ENCODE peak calls at places on chromosomes 2 and 18, in four cellular contexts. G is GM12878, A is HepG2, E is K562. K is an unnamed sample.

GRCh38 chr2:69798909-69799526 is 30.4 kb upstream of the GMCL1 start:
- DNase-seq in G (no peak), A (no peak), E (peak; percentile 89), K (no peak)

GRCh38 chr2:98617149-98617548 is 8.8 kb downstream of the UNC50 start:
- DNase-seq in G (no peak), A (no peak), E (no peak), K (no peak)

GRCh38 chr18:10072659-10073309 is 159.0 kb downstream of the VAPA start:
- DNase-seq in G (no peak), A (no peak), E (no peak), K (no peak)

GRCh38 chr2:178237488-178238143 is 43.3 kb downstream of the OSBPL6 start:
- DNase-seq in G (no peak), A (no peak), E (no peak), K (no peak)

GRCh38 chr2:189171956-189172609 is 7.5 kb downstream of the COL5A2 start:
- DNase-seq in G (no peak), A (no peak), E (no peak), K (no peak)

GRCh38 chr2:63886445-63886844 is 44.7 kb downstream of the UGP2 start:
- DNase-seq in G (no peak), A (no peak), E (no peak), K (no peak)

GRCh38 chr18:5285326-5285725 is 10.2 kb downstream of the ZBTB14 start:
- DNase-seq in G (no peak), A (no peak), E (no peak), K (no peak)

GRCh38 chr2:201959626-201960025 is 74.0 kb upstream of the FZD7 start:
- DNase-seq in G (no peak), A (no peak), E (no peak), K (no peak)

GRCh38 chr18:61470111-61470673 is 137.0 kb downstream of the CDH20 start:
- DNase-seq in G (no peak), A (no peak), E (no peak), K (no peak)

GRCh38 chr2:231925303-231926179 is 655 bp downstream of the NPPC start:
- DNase-seq in G (no peak), A (peak; percentile 73), E (peak; percentile 77), K (peak; percentile 88)

GRCh38 chr2:72128843-72129227 is 18.8 kb downstream of the CYP26B1 start:
- DNase-seq in G (no peak), A (no peak), E (no peak), K (no peak)

GRCh38 chr2:65377556-65378307 is 54.7 kb downstream of the SPRED2 start:
- DNase-seq in G (no peak), A (no peak), E (peak; percentile 53), K (no peak)

GRCh38 chr2:157777425-157777824 is 98.7 kb downstream of the ACVR1 start:
- DNase-seq in G (no peak), A (peak; percentile 55), E (peak; percentile 60), K (peak; percentile 36)

GRCh38 chr2:239828192-239828972 is 196.8 kb downstream of the NDUFA10 start:
- DNase-seq in G (no peak), A (no peak), E (no peak), K (no peak)

GRCh38 chr18:48136051-48136543 is 205.6 kb upstream of the SMAD2 start:
- DNase-seq in G (no peak), A (no peak), E (no peak), K (no peak)

GRCh38 chr2:240465765-240466578 is 30.5 kb downstream of the GPC1 start:
- DNase-seq in G (no peak), A (no peak), E (no peak), K (no peak)

GRCh38 chr18:13425357-13426095 is 207.0 kb downstream of the LDLRAD4 start:
- DNase-seq in G (no peak), A (no peak), E (no peak), K (no peak)

GRCh38 chr18:70263336-70263735 is 25.5 kb upstream of the SOCS6 start:
- DNase-seq in G (no peak), A (no peak), E (no peak), K (no peak)

GRCh38 chr2:74834806-74835755 is 1.2 kb downstream of the HK2 start:
- DNase-seq in G (no peak), A (peak; percentile 55), E (peak; percentile 71), K (peak; percentile 95)

GRCh38 chr2:101223814-101224231 is 28.9 kb upstream of the CNOT11 start:
- DNase-seq in G (peak; percentile 97), A (no peak), E (no peak), K (no peak)

GRCh38 chr2:179454443-179455218 is 190.0 kb upstream of the SESTD1 start:
- DNase-seq in G (no peak), A (peak; percentile 23), E (no peak), K (no peak)

GRCh38 chr18:22348521-22349316 is 69.0 kb downstream of the CTAGE1 start:
- DNase-seq in G (no peak), A (no peak), E (no peak), K (peak; percentile 64)

GRCh38 chr2:240604291-240604938 is 17.9 kb downstream of the CAPN10 start:
- DNase-seq in G (no peak), A (peak; percentile 96), E (peak; percentile 88), K (peak; percentile 71)

DNA sequence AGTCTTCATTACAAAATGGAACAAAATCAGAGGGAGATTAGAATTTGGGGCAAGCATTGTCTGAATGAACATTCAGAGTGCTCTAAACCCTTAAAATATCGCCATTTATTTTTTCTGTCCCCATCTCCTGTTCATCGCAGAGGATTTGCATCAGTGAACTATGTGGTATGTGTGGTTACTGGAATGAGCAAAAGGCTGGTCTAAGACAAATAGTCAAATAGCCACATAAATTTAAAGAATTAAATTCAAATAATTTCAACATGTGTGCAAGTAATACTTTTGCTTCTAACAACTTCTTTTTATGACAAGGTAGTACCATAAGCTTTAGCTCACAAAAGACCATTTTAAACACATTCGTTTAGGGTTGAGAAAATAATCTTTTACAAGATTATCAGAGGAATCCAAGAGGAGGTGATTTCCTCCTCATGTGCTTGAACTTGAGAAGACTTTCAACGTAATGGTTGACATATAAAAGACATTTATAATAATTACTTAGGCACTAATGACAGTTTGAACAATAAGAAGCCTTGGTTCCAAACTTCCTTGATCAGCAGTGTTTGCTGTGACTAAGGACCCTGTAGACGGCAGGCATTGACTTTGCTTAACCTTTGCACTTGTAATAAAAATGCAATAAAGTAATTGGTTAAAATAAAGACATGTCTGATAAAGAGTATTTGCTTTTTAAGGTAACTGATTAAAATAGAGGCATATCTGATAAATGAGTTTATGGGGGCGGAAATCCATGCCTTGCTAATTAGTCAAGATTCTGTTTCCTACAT is 82.4 kb upstream of the ST8SIA3 start:
- DNase-seq in G (no peak), A (no peak), E (no peak), K (no peak)
- TF ChIP-seq ETV6 in G (no peak), A (no peak), E (no peak), K (no peak)

DNA sequence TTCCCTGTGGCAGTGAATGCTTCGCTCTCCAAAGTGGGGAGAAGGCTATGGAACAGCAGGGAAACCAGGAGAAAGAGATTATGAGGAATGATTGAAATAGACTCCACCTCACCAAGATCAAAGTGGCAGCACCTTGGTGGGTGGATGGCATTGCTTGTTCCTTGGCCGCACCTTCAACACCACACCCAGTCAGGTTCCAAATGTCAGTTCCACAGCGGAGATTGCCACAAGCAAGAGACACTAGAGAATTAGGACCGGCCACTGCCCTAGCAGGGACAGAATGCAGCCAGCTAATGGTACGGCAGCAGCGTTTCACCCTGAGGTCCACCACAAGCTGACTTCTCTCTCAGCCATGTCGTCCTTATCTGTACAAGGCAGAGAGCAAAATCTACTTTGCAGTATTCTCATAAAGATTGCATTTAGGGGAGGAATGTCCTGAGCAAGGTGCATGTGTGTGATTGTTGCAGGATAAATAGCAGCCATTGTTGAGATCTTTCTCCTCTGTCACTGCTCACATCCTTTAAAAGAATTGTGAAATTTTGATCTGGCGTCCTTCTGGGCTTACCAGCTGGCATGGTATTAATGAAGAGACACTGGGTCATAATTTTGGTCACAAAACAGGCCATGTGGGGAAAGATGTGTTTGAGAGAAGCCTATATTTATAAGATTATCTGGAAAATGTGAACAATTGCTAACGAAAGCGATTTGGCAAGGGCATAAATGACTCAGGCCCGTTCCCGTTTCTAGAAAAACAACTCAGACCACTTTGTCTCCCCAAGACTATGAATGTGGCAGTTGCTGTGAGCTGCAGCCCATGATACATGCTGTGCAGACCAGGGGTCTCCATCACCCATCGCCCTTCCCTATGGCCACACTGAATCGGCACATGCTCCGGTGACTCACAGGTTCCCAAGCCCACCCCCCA is 228.6 kb upstream of the ID2 start:
- DNase-seq in G (no peak), A (peak; percentile 15), E (no peak), K (no peak)
- TF ChIP-seq ETV6 in G (no peak), A (no peak), E (no peak), K (no peak)

DNA sequence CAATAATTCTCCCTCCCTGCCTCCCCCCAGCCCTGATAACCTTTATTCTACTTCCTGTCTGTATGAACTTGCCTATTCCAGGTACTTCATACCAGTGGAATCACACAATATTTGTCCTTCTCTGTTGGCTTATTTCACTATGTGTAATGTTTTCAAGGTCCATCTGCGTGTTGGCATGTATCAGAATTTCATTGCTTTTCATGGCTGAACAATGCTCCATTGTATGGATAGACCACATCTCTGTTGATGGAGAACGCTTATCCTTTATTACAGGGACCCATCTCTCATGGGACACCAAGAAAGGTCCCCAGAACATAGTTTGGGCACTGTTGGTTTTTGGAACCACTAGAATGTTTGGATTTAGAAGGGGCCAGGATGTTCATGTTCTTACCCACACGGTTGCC is 40.2 kb downstream of the ATOH8 start:
- DNase-seq in G (no peak), A (peak; percentile 96), E (no peak), K (no peak)
- TF ChIP-seq ETV6 in G (no peak), A (no peak), E (no peak), K (no peak)

GRCh38 chr2:128469203-128469602 is 150.5 kb upstream of the HS6ST1 start:
- DNase-seq in G (no peak), A (no peak), E (peak; percentile 44), K (no peak)
- TF ChIP-seq ETV6 in G (no peak), A (no peak), E (no peak), K (no peak)

DNA sequence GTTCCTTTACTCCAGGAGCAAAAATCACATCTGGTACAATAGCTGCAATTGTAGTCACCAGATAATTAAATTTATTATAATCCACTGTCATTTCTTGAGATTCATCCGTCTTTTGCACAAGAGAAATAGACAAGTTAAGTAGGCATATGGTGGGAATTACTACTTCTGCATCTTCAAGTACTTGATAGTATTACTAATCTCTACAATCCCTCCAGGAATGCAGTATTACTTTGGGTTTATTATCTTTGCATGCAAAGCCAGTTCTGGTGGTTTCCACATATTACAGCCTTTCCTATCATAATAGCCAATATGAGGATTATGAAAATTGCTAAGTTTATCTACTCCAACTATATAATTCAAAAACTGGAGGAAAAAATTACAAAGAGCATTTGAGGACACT is 254.1 kb downstream of the IKZF2 start:
- DNase-seq in G (no peak), A (no peak), E (no peak), K (no peak)
- TF ChIP-seq ETV6 in G (no peak), A (no peak), E (no peak), K (no peak)

GRCh38 chr2:45890094-45890646 is 238.7 kb downstream of the PRKCE start:
- DNase-seq in G (no peak), A (no peak), E (no peak), K (no peak)
- TF ChIP-seq ETV6 in G (no peak), A (no peak), E (no peak), K (no peak)